ENCODE peak calls at places on chromosomes 2 and 18, in six cellular contexts. One of them, this sample, is unnamed.

GRCh38 chr18:74251297-74252031 is 40.3 kb downstream of the CYB5A start:
- DNase-seq in GM10248: no peak
- DNase-seq in Calu3: peak
- DNase-seq in type B pancreatic cell: no peak
- DNase-seq in AG09319: peak
- DNase-seq in CD4-positive, alpha-beta T cell: no peak
- DNase-seq in this sample: no peak

GRCh38 chr2:88671786-88672427 is 19.6 kb upstream of the RPIA start:
- DNase-seq in GM10248: peak
- DNase-seq in Calu3: peak
- DNase-seq in type B pancreatic cell: no peak
- DNase-seq in AG09319: no peak
- DNase-seq in CD4-positive, alpha-beta T cell: no peak
- DNase-seq in this sample: no peak

GRCh38 chr2:8625399-8626283 is 56.2 kb upstream of the ID2 start:
- DNase-seq in GM10248: no peak
- DNase-seq in Calu3: no peak
- DNase-seq in type B pancreatic cell: no peak
- DNase-seq in AG09319: no peak
- DNase-seq in CD4-positive, alpha-beta T cell: no peak
- DNase-seq in this sample: no peak

GRCh38 chr2:239321596-239322413 is 79.0 kb downstream of the HDAC4 start:
- DNase-seq in GM10248: no peak
- DNase-seq in Calu3: no peak
- DNase-seq in type B pancreatic cell: peak
- DNase-seq in AG09319: no peak
- DNase-seq in CD4-positive, alpha-beta T cell: peak
- DNase-seq in this sample: no peak

GRCh38 chr2:191637182-191638078 is 40.5 kb upstream of the NABP1 start:
- DNase-seq in GM10248: peak
- DNase-seq in Calu3: no peak
- DNase-seq in type B pancreatic cell: no peak
- DNase-seq in AG09319: no peak
- DNase-seq in CD4-positive, alpha-beta T cell: no peak
- DNase-seq in this sample: no peak

GRCh38 chr2:128716371-128716770 is 397.7 kb upstream of the HS6ST1 start:
- DNase-seq in GM10248: no peak
- DNase-seq in Calu3: no peak
- DNase-seq in type B pancreatic cell: peak
- DNase-seq in AG09319: no peak
- DNase-seq in CD4-positive, alpha-beta T cell: no peak
- DNase-seq in this sample: peak

GRCh38 chr2:217340176-217340575 is 480.3 kb upstream of the TNP1 start:
- DNase-seq in GM10248: no peak
- DNase-seq in Calu3: no peak
- DNase-seq in type B pancreatic cell: no peak
- DNase-seq in AG09319: no peak
- DNase-seq in CD4-positive, alpha-beta T cell: no peak
- DNase-seq in this sample: no peak

GRCh38 chr2:41967426-41968181 is 80.2 kb upstream of the PKDCC start:
- DNase-seq in GM10248: no peak
- DNase-seq in Calu3: no peak
- DNase-seq in type B pancreatic cell: no peak
- DNase-seq in AG09319: no peak
- DNase-seq in CD4-positive, alpha-beta T cell: no peak
- DNase-seq in this sample: peak

GRCh38 chr2:178280261-178280852 is 86.0 kb downstream of the OSBPL6 start:
- DNase-seq in GM10248: peak
- DNase-seq in Calu3: peak
- DNase-seq in type B pancreatic cell: no peak
- DNase-seq in AG09319: no peak
- DNase-seq in CD4-positive, alpha-beta T cell: no peak
- DNase-seq in this sample: no peak

GRCh38 chr2:102181919-102182635 is 4.7 kb upstream of the IL1RL2 start:
- DNase-seq in GM10248: no peak
- DNase-seq in Calu3: no peak
- DNase-seq in type B pancreatic cell: no peak
- DNase-seq in AG09319: no peak
- DNase-seq in CD4-positive, alpha-beta T cell: no peak
- DNase-seq in this sample: no peak

GRCh38 chr2:235577404-235578330 is 83.8 kb downstream of the AGAP1 start:
- DNase-seq in GM10248: no peak
- DNase-seq in Calu3: no peak
- DNase-seq in type B pancreatic cell: no peak
- DNase-seq in AG09319: peak
- DNase-seq in CD4-positive, alpha-beta T cell: no peak
- DNase-seq in this sample: no peak

GRCh38 chr2:43609304-43609883 is 13.6 kb upstream of the THADA start:
- DNase-seq in GM10248: peak
- DNase-seq in Calu3: peak
- DNase-seq in type B pancreatic cell: no peak
- DNase-seq in AG09319: peak
- DNase-seq in CD4-positive, alpha-beta T cell: no peak
- DNase-seq in this sample: no peak

GRCh38 chr2:5472673-5473072 is 219.5 kb upstream of the SOX11 start:
- DNase-seq in GM10248: no peak
- DNase-seq in Calu3: no peak
- DNase-seq in type B pancreatic cell: no peak
- DNase-seq in AG09319: no peak
- DNase-seq in CD4-positive, alpha-beta T cell: no peak
- DNase-seq in this sample: no peak

GRCh38 chr2:17249249-17249648 is 269.0 kb downstream of the RAD51AP2 start:
- DNase-seq in GM10248: no peak
- DNase-seq in Calu3: no peak
- DNase-seq in type B pancreatic cell: no peak
- DNase-seq in AG09319: no peak
- DNase-seq in CD4-positive, alpha-beta T cell: no peak
- DNase-seq in this sample: no peak

GRCh38 chr18:22844184-22844583 is 88.9 kb upstream of the RBBP8 start:
- DNase-seq in GM10248: no peak
- DNase-seq in Calu3: no peak
- DNase-seq in type B pancreatic cell: no peak
- DNase-seq in AG09319: no peak
- DNase-seq in CD4-positive, alpha-beta T cell: no peak
- DNase-seq in this sample: no peak

GRCh38 chr2:53422979-53423378 is 344.6 kb upstream of the CHAC2 start:
- DNase-seq in GM10248: peak
- DNase-seq in Calu3: peak
- DNase-seq in type B pancreatic cell: no peak
- DNase-seq in AG09319: peak
- DNase-seq in CD4-positive, alpha-beta T cell: no peak
- DNase-seq in this sample: no peak

GRCh38 chr2:144430722-144431163 is 89.2 kb downstream of the ZEB2 start:
- DNase-seq in GM10248: peak
- DNase-seq in Calu3: no peak
- DNase-seq in type B pancreatic cell: no peak
- DNase-seq in AG09319: no peak
- DNase-seq in CD4-positive, alpha-beta T cell: no peak
- DNase-seq in this sample: no peak

GRCh38 chr2:43058761-43059160 is 167.6 kb downstream of the ZFP36L2 start:
- DNase-seq in GM10248: no peak
- DNase-seq in Calu3: no peak
- DNase-seq in type B pancreatic cell: no peak
- DNase-seq in AG09319: no peak
- DNase-seq in CD4-positive, alpha-beta T cell: no peak
- DNase-seq in this sample: no peak

GRCh38 chr2:234823877-234824376 is 127.9 kb upstream of the SH3BP4 start:
- DNase-seq in GM10248: no peak
- DNase-seq in Calu3: peak
- DNase-seq in type B pancreatic cell: no peak
- DNase-seq in AG09319: peak
- DNase-seq in CD4-positive, alpha-beta T cell: no peak
- DNase-seq in this sample: no peak

GRCh38 chr2:71224457-71224856 is 2.4 kb downstream of the PAIP2B start:
- DNase-seq in GM10248: no peak
- DNase-seq in Calu3: no peak
- DNase-seq in type B pancreatic cell: no peak
- DNase-seq in AG09319: no peak
- DNase-seq in CD4-positive, alpha-beta T cell: no peak
- DNase-seq in this sample: no peak

GRCh38 chr2:197010200-197011020 is 83.9 kb upstream of the PGAP1 start:
- DNase-seq in GM10248: no peak
- DNase-seq in Calu3: no peak
- DNase-seq in type B pancreatic cell: no peak
- DNase-seq in AG09319: no peak
- DNase-seq in CD4-positive, alpha-beta T cell: no peak
- DNase-seq in this sample: no peak

GRCh38 chr2:40455661-40456060 is 3.8 kb upstream of the SLC8A1 start:
- DNase-seq in GM10248: no peak
- DNase-seq in Calu3: no peak
- DNase-seq in type B pancreatic cell: no peak
- DNase-seq in AG09319: no peak
- DNase-seq in CD4-positive, alpha-beta T cell: no peak
- DNase-seq in this sample: no peak

GRCh38 chr2:23900133-23900926 is 26.6 kb downstream of the ATAD2B start:
- DNase-seq in GM10248: no peak
- DNase-seq in Calu3: peak
- DNase-seq in type B pancreatic cell: no peak
- DNase-seq in AG09319: no peak
- DNase-seq in CD4-positive, alpha-beta T cell: no peak
- DNase-seq in this sample: no peak

GRCh38 chr18:25648724-25649260 is 296.8 kb upstream of the ZNF521 start:
- DNase-seq in GM10248: no peak
- DNase-seq in Calu3: no peak
- DNase-seq in type B pancreatic cell: no peak
- DNase-seq in AG09319: no peak
- DNase-seq in CD4-positive, alpha-beta T cell: no peak
- DNase-seq in this sample: no peak

GRCh38 chr2:172924070-172924469 is 151.6 kb upstream of the MAP3K20 start:
- DNase-seq in GM10248: no peak
- DNase-seq in Calu3: no peak
- DNase-seq in type B pancreatic cell: no peak
- DNase-seq in AG09319: no peak
- DNase-seq in CD4-positive, alpha-beta T cell: no peak
- DNase-seq in this sample: no peak

DNA sequence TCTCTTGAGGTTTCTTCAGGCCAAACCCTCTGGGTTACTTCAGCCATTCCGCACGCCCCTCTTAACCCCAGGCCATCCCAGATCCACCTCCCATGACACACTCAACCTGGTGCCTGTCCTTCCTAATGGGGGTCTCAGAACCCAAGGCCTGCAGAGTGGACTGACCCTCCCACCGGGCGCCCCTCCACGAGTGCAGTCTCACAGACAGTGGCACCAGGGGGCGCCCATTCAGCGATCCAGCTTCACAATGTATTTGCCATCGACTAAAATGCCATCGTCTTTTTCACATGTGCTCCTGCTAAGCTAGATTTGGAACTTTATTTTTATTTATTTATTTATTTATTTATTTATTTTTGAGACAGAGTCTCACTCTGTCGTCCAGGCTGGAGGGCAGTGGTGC is 38.5 kb downstream of the INPP5D start:
- DNase-seq in GM10248: no peak
- DNase-seq in Calu3: peak
- DNase-seq in type B pancreatic cell: no peak
- DNase-seq in AG09319: no peak
- DNase-seq in CD4-positive, alpha-beta T cell: no peak
- DNase-seq in this sample: no peak
- TF ChIP-seq CTCF in GM10248: peak
- TF ChIP-seq CTCF in Calu3: peak
- TF ChIP-seq CTCF in type B pancreatic cell: peak
- TF ChIP-seq CTCF in AG09319: peak
- TF ChIP-seq CTCF in CD4-positive, alpha-beta T cell: no peak
- TF ChIP-seq CTCF in this sample: no peak

DNA sequence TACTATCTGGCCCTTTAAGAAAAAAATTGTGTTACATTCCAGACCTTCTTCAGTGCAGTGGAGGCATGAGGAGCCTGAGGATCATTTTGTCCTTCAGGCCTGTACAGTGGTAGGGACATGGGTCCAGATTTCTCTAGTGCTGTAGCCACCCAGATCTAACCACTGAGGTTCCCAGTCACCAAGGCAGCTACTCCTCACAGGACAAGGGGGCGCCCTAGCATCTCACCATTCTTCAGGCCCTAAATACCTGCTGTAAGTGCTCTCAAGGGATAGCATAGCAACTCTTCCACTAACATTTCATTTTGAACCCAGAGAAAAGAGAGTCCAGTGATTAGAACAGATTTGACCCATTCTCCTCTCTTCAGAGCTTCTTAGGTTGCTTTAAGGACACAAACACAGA is 1533.0 kb downstream of the LRP1B start:
- DNase-seq in GM10248: no peak
- DNase-seq in Calu3: no peak
- DNase-seq in type B pancreatic cell: no peak
- DNase-seq in AG09319: no peak
- DNase-seq in CD4-positive, alpha-beta T cell: no peak
- DNase-seq in this sample: no peak
- TF ChIP-seq CTCF in GM10248: no peak
- TF ChIP-seq CTCF in Calu3: no peak
- TF ChIP-seq CTCF in type B pancreatic cell: no peak
- TF ChIP-seq CTCF in AG09319: no peak
- TF ChIP-seq CTCF in CD4-positive, alpha-beta T cell: no peak
- TF ChIP-seq CTCF in this sample: no peak

GRCh38 chr2:3692375-3692774 is 11.0 kb upstream of the DCDC2C start:
- DNase-seq in GM10248: no peak
- DNase-seq in Calu3: peak
- DNase-seq in type B pancreatic cell: no peak
- DNase-seq in AG09319: no peak
- DNase-seq in CD4-positive, alpha-beta T cell: no peak
- DNase-seq in this sample: no peak
- TF ChIP-seq CTCF in GM10248: no peak
- TF ChIP-seq CTCF in Calu3: peak
- TF ChIP-seq CTCF in type B pancreatic cell: peak
- TF ChIP-seq CTCF in AG09319: no peak
- TF ChIP-seq CTCF in CD4-positive, alpha-beta T cell: no peak
- TF ChIP-seq CTCF in this sample: no peak

DNA sequence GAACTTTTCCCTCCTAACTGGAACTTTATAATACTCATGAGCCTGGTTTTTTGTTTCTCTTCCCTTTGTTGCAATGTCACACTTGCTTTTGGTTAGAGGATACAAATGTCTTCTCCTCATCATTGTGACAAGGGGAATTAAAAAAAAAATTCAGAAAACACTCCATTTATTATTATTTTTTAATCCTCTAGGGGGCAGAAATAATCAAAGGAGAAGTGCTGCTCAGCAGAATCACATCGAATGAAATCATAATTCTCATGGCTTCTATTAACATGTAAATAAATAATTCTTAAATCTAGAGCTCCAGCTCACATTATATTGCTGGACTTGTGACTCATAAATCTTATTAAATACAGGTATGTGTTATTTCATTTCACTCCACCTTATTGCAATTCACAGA is 273.8 kb downstream of the TRIB2 start:
- DNase-seq in GM10248: no peak
- DNase-seq in Calu3: no peak
- DNase-seq in type B pancreatic cell: no peak
- DNase-seq in AG09319: no peak
- DNase-seq in CD4-positive, alpha-beta T cell: no peak
- DNase-seq in this sample: no peak
- TF ChIP-seq CTCF in GM10248: peak
- TF ChIP-seq CTCF in Calu3: no peak
- TF ChIP-seq CTCF in type B pancreatic cell: peak
- TF ChIP-seq CTCF in AG09319: peak
- TF ChIP-seq CTCF in CD4-positive, alpha-beta T cell: peak
- TF ChIP-seq CTCF in this sample: no peak

DNA sequence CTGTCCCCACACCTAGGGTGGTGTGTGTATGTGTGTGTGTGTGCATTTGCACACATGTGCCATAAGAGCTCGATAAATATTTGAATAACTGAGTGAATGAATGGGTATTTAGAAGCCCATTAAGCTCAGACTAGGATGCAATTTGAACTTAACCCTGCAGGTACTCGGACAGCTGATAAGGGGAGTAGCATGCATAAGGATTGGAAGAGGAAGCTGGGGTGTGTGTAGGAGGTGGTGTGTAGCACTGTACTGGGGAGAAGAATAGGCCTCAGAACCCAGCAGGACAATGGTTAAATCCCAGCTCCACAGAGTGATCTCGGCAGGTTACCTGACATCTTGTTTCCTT is 1.8 kb upstream of the KCNF1 start:
- DNase-seq in GM10248: no peak
- DNase-seq in Calu3: no peak
- DNase-seq in type B pancreatic cell: no peak
- DNase-seq in AG09319: no peak
- DNase-seq in CD4-positive, alpha-beta T cell: no peak
- DNase-seq in this sample: no peak
- TF ChIP-seq CTCF in GM10248: no peak
- TF ChIP-seq CTCF in Calu3: no peak
- TF ChIP-seq CTCF in type B pancreatic cell: peak
- TF ChIP-seq CTCF in AG09319: no peak
- TF ChIP-seq CTCF in CD4-positive, alpha-beta T cell: no peak
- TF ChIP-seq CTCF in this sample: no peak

This sample was measured in coronary artery.